ENCODE peak calls at places on chromosomes 6 and 20, in ten cellular contexts. T is A549, F is cardiac fibroblast, W is AG10803, V is HL-60, L is stomach, X is fibroblast of villous mesenchyme, U is GM12865, H is fibroblast of lung, C is epithelial cell of esophagus. R is an unnamed sample.

GRCh38 chr20:4811661-4812181 is 90.0 kb downstream of the PRND start:
- DNase-seq in T (no peak), F (no peak), W (no peak), V (peak), L (peak), X (no peak), U (peak), H (no peak), C (no peak), R (no peak)

GRCh38 chr20:57390604-57391438 is at the start of gene RBM38:
- DNase-seq in T (peak), F (peak), W (peak), V (peak), L (peak), X (peak), U (peak), H (peak), C (peak), R (no peak)

GRCh38 chr6:34460796-34461507 is 4.9 kb upstream of the PACSIN1 start:
- DNase-seq in T (no peak), F (peak), W (no peak), V (no peak), L (no peak), X (no peak), U (no peak), H (no peak), C (peak), R (no peak)

GRCh38 chr20:15799871-15800270 is 773.4 kb downstream of the KIF16B start:
- DNase-seq in T (no peak), F (peak), W (peak), V (no peak), L (no peak), X (peak), U (no peak), H (peak), C (peak), R (no peak)

GRCh38 chr20:36205026-36205425 is 31.3 kb upstream of the AAR2 start:
- DNase-seq in T (no peak), F (no peak), W (peak), V (no peak), L (no peak), X (no peak), U (no peak), H (no peak), C (no peak), R (no peak)

GRCh38 chr6:9397981-9398559 is 962.7 kb upstream of the SLC35B3 start:
- DNase-seq in T (peak), F (no peak), W (no peak), V (no peak), L (peak), X (no peak), U (no peak), H (no peak), C (peak), R (no peak)

GRCh38 chr6:143775326-143775725 is 67.8 kb upstream of the LTV1 start:
- DNase-seq in T (no peak), F (no peak), W (no peak), V (no peak), L (no peak), X (peak), U (no peak), H (no peak), C (no peak), R (no peak)

GRCh38 chr6:128979061-128979460 is 96.1 kb downstream of the LAMA2 start:
- DNase-seq in T (no peak), F (peak), W (no peak), V (no peak), L (no peak), X (peak), U (no peak), H (no peak), C (no peak), R (no peak)

GRCh38 chr20:16488086-16488485 is 85.2 kb downstream of the KIF16B start:
- DNase-seq in T (no peak), F (no peak), W (no peak), V (no peak), L (no peak), X (no peak), U (no peak), H (no peak), C (no peak), R (no peak)

GRCh38 chr6:63805808-63806572 is 170.4 kb downstream of the PHF3 start:
- DNase-seq in T (peak), F (peak), W (peak), V (peak), L (no peak), X (peak), U (no peak), H (peak), C (peak), R (no peak)

GRCh38 chr6:130996635-130997034 is 66.4 kb downstream of the EPB41L2 start:
- DNase-seq in T (no peak), F (no peak), W (no peak), V (no peak), L (no peak), X (no peak), U (no peak), H (no peak), C (no peak), R (no peak)

GRCh38 chr6:43285832-43286231 is 12.2 kb upstream of the SLC22A7 start:
- DNase-seq in T (no peak), F (no peak), W (no peak), V (no peak), L (no peak), X (no peak), U (no peak), H (no peak), C (no peak), R (no peak)
- H3K4me3 ChIP-seq in T (no peak), F (no peak), W (no peak), V (no peak), L (no peak), X (no peak), U (no peak), H (no peak), C (no peak), R (no peak)

DNA sequence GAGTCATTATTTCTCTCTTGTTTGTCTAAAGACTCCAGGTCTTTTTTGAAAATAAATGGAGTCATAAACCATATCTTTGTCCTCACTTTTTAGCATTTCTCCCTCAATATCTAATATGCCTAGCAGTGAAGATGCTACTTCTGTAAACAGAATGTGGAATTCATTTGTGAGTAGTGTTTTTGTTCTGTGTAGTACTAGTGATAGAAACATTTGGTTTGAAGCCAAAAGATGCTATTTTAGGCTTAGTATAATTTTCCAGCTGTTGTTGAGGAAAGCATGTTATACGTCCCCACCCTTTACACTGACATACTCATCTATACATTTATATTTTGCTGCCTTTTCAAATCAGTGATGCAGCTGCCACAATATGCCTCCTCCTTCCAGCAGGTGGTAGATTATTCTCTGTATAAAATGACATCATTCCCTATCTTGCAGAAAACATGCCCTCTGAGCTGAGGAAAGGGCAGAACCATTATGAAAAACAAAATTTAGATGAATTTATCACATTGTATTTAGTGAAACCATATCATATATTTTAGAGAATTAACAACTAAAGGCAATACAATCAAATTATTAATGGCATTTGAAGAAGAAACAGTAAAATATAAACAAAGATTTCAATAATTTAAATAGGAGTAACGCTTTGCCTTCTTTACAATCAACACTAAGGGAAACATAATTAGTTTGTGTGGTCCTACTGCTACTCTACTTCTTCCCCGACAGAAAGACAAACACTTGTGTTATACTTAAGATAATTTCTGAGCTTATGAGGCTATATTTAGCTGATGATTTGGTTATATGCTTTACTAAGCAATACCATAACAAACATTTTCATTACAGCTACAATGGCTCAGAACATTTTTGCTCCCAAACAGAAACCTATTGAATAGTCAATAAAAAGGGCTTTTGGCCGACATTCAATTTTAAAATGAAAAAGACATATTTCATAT is 1217.4 kb upstream of the GJE1 start:
- DNase-seq in T (no peak), F (peak), W (peak), V (no peak), L (no peak), X (no peak), U (no peak), H (no peak), C (no peak), R (no peak)
- TF ChIP-seq CTCF in T (no peak), F (no peak), W (peak), V (no peak), L (no peak), X (peak), U (no peak), H (no peak), C (no peak), R (no peak)

DNA sequence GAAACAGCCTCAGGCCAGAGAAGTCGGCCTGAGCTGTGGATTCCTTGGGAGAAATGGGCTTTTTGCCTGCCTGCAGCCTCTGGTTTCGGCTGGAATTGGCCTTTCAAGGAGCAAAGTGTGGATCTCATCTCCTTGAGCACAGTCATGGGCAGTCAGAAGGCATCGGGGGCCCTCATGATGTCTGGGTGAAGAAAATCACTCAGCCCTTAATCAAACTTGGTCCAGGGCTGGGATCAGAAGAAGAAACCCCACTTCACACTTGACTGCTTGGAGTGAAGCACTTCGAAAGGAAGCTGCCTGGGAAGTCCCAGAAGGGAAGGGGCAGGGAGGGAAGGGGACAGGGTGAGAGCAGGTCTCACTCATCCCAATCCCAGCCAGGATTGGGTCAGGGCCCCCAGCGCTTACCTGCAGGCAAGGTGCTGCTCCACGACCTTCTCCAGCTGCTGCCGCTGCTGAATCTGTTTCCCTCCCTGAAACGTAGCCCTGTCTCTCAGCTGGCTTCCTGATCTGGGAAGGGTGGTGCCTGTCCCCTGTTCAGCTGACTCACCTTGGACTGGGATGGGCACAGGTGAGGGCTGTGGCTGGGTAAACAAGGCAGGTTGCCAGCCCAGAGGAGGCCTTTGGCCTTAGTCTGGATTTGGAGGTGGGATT is at the start of gene SDCBP2:
- DNase-seq in T (no peak), F (no peak), W (no peak), V (no peak), L (peak), X (no peak), U (no peak), H (no peak), C (peak), R (no peak)
- H3K4me3 ChIP-seq in T (no peak), F (no peak), W (no peak), V (no peak), L (peak), X (no peak), U (no peak), H (no peak), C (peak), R (no peak)

GRCh38 chr6:169162249-169162967 is 91.2 kb downstream of the THBS2 start:
- DNase-seq in T (no peak), F (no peak), W (no peak), V (no peak), L (peak), X (no peak), U (no peak), H (no peak), C (no peak), R (no peak)

GRCh38 chr6:169165031-169165430 is 88.6 kb downstream of the THBS2 start:
- DNase-seq in T (no peak), F (no peak), W (no peak), V (no peak), L (peak), X (no peak), U (no peak), H (peak), C (no peak), R (no peak)

GRCh38 chr6:169165561-169166300 is 87.9 kb downstream of the THBS2 start:
- DNase-seq in T (no peak), F (peak), W (no peak), V (no peak), L (peak), X (peak), U (no peak), H (peak), C (no peak), R (no peak)

GRCh38 chr6:169162968-169163903 is 90.4 kb downstream of the THBS2 start:
- DNase-seq in T (peak), F (peak), W (peak), V (no peak), L (no peak), X (peak), U (no peak), H (peak), C (peak), R (no peak)

GRCh38 chr6:169164451-169164850 is 89.2 kb downstream of the THBS2 start:
- DNase-seq in T (no peak), F (no peak), W (no peak), V (no peak), L (peak), X (no peak), U (no peak), H (no peak), C (no peak), R (no peak)
- TF ChIP-seq CTCF in T (no peak), F (no peak), W (no peak), V (no peak), L (no peak), X (no peak), U (no peak), H (no peak), C (no peak), R (no peak)

GRCh38 chr6:4313044-4313686 is 177.8 kb upstream of the ECI2 start:
- DNase-seq in T (peak), F (peak), W (peak), V (no peak), L (no peak), X (peak), U (no peak), H (peak), C (peak), R (no peak)
- H3K4me3 ChIP-seq in T (peak), F (no peak), W (peak), V (no peak), L (no peak), X (no peak), U (no peak), H (no peak), C (no peak), R (no peak)

GRCh38 chr20:17822039-17822438 is 122.3 kb downstream of the BANF2 start:
- DNase-seq in T (peak), F (peak), W (peak), V (no peak), L (peak), X (peak), U (peak), H (peak), C (peak), R (peak)

GRCh38 chr20:17825251-17825691 is 125.5 kb downstream of the BANF2 start:
- DNase-seq in T (no peak), F (peak), W (peak), V (no peak), L (no peak), X (peak), U (peak), H (no peak), C (no peak), R (no peak)

GRCh38 chr20:17822540-17823155 is 122.9 kb downstream of the BANF2 start:
- DNase-seq in T (no peak), F (no peak), W (no peak), V (no peak), L (no peak), X (no peak), U (no peak), H (no peak), C (no peak), R (no peak)

GRCh38 chr20:17824676-17825224 is 125.0 kb downstream of the BANF2 start:
- DNase-seq in T (no peak), F (no peak), W (no peak), V (no peak), L (no peak), X (no peak), U (no peak), H (no peak), C (no peak), R (no peak)

DNA sequence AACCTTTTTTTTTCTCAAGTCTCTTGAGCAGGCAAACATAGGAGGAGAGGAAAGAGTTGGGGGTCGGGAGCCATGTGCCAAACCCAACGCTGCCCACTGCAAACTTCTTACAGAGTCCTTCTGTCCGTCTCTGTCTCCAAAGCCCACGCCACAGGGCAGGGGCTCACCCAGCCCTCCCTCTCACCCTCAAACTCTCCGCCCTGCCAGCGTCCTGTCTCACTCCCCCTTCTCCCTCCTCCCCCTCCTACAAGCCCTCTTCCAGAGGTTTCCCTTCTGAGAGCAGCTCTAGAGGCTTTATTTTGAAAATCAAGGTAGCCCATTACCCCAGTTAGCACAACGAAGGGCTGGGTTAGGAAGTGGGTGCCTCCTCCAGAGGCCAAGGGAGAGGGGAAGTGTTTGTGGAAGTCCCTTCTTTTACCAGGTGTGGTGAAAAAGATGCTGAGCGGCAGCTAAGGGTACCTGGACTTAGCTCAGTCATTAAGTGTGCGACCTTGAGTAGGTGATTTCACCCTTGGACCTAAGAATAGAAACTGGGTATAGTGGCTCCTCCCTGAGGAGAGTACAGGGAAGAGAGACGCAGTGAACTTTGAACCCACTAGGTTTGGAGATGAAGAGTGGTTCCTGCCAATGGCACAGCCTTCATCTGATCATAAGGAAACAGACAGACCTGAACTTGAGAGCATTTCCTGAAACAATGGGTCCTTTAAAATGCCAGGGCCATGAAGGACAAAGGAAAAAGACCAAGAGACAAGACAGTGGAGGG is 123.8 kb downstream of the BANF2 start:
- DNase-seq in T (no peak), F (no peak), W (no peak), V (no peak), L (no peak), X (no peak), U (no peak), H (no peak), C (no peak), R (no peak)
- TF ChIP-seq CTCF in T (no peak), F (no peak), W (no peak), V (no peak), L (no peak), X (no peak), U (no peak), H (no peak), C (no peak), R (no peak)

R was measured in GM12864.